ENCODE peak calls at places on chromosomes 1 and 21, in four cellular contexts. Y, C, K and A are unnamed samples.

GRCh38 chr1:82185084-82185483 is 384.4 kb downstream of the ADGRL2 start:
- DNase-seq in C (no peak), K (no peak), Y (no peak), A (no peak)

GRCh38 chr1:172533511-172534116 is 664 bp downstream of the SUCO start:
- DNase-seq in Y (peak), K (no peak), C (peak), A (peak)

GRCh38 chr1:115771094-115771846 is 2.8 kb upstream of the CASQ2 start:
- DNase-seq in K (no peak), Y (peak), C (no peak), A (no peak)

GRCh38 chr1:172180886-172181285 is 239.6 kb upstream of the C1orf105 start:
- DNase-seq in Y (no peak), K (peak), C (no peak), A (no peak)

GRCh38 chr1:55631508-55631907 is 416.3 kb upstream of the USP24 start:
- DNase-seq in C (no peak), K (no peak), Y (no peak), A (no peak)

GRCh38 chr1:162984699-162985098 is 84.5 kb upstream of the RGS4 start:
- DNase-seq in Y (no peak), C (no peak), K (no peak), A (no peak)

GRCh38 chr1:89719502-89720306 is 86.8 kb downstream of the LRRC8C start:
- DNase-seq in Y (peak), C (no peak), K (peak), A (no peak)

GRCh38 chr1:50368179-50369007 is 54.9 kb downstream of the DMRTA2 start:
- DNase-seq in Y (peak), C (peak), K (no peak), A (peak)

GRCh38 chr1:99227498-99227897 is 36.8 kb upstream of the PLPPR4 start:
- DNase-seq in C (no peak), K (no peak), Y (peak), A (no peak)

GRCh38 chr21:42361286-42361685 is 5.0 kb downstream of the TFF1 start:
- DNase-seq in Y (no peak), K (no peak), C (no peak), A (no peak)

GRCh38 chr1:240701412-240701811 is 89.5 kb upstream of the GREM2 start:
- DNase-seq in C (no peak), K (no peak), Y (no peak), A (peak)

GRCh38 chr1:60672435-60672834 is 409.9 kb upstream of the NFIA start:
- DNase-seq in Y (no peak), C (no peak), K (no peak), A (no peak)
- TF ChIP-seq JUND in Y (no peak), C (no peak), K (no peak), A (no peak)

DNA sequence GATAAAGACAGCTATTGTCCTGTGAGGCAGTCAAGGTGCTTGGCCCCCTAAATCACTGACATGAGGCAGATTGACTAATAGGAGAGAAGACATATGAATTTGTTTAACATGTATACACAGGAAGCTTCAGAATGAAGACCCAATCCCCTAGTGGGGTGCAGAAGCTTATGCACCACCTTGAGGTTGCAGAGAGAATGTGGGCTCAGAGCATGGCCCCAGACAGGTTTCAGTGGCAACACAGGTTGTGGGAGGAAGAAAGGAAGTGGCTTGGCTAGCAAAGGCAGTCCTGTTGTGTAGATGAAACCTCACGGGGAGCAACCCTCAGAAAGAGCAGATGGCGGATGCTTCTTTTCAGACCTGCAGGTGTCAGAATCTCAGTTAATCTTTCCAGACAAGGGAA is 37.0 kb upstream of the PARP1 start:
- DNase-seq in C (no peak), Y (no peak), K (peak), A (peak)
- TF ChIP-seq JUND in C (no peak), Y (no peak), K (no peak), A (no peak)

DNA sequence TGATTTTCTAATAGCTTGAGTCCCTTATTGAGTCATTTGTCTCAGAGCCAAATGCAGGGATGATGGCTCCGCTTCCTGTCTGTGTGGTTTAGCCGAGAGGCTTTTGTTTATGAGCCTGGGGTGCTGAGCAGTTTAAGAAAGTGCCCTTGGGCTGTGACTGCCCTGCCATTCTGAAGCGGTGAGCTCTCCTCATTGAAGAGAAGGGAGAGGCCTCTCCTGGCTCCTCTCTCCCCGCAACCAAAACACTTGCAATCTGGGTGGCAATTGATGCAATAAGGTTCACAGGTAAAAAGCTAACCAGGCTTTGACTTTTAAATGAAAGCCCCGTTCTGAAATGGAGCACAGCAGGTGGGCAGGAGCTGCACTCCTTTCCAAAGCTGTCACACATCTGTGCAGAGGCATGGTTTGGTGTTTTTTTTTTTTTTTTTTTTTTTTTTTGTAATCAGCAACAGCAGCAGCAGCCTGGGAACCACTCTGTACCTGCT is 403.7 kb downstream of the SIPA1L2 start:
- DNase-seq in K (no peak), C (no peak), Y (no peak), A (peak)
- TF ChIP-seq JUND in K (no peak), C (no peak), Y (peak), A (no peak)

DNA sequence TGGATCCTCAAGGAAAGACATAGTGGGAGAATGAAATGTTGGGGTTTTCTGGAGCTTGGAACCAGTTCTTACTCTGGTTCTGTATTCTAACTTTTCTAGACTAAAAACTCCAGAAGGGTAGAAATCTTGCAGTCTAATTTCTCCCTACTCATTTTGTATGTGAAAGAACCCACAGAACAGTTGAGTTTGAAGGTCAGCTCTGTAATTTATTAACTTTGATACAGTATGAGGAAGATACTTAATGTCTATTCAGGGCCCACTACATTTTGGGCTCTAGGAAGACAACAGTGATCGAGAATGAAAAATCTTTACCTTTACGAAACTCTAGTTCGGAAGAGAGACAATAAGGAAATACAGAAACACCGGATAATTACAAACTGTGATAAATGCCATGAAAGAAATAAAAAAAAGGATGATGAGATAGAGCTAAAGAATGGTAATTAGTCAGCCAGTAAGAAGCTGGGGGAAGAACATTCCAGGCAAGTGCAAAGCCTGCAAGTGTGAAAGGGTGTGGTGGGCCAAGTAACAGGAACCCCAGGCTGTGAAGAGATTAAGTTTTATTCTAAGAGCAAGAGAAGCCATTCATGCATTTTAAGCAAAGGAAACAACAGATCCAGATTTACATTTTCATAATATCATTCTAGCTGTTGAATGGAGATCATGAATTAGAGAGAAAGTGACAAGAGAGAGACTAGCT is 159.9 kb upstream of the HMCN1 start:
- DNase-seq in Y (no peak), C (no peak), K (no peak), A (no peak)
- TF ChIP-seq JUND in Y (no peak), C (no peak), K (no peak), A (no peak)

GRCh38 chr1:25922064-25922632 is 15.9 kb upstream of the STMN1 start:
- DNase-seq in Y (no peak), K (no peak), C (no peak), A (no peak)

GRCh38 chr1:25918615-25919014 is 12.4 kb upstream of the STMN1 start:
- DNase-seq in C (no peak), K (no peak), Y (no peak), A (no peak)

GRCh38 chr1:25926731-25927496 is 20.7 kb upstream of the STMN1 start:
- DNase-seq in C (no peak), K (no peak), Y (peak), A (no peak)

GRCh38 chr1:25924454-25924853 is 18.2 kb upstream of the STMN1 start:
- DNase-seq in K (no peak), C (no peak), Y (no peak), A (no peak)

DNA sequence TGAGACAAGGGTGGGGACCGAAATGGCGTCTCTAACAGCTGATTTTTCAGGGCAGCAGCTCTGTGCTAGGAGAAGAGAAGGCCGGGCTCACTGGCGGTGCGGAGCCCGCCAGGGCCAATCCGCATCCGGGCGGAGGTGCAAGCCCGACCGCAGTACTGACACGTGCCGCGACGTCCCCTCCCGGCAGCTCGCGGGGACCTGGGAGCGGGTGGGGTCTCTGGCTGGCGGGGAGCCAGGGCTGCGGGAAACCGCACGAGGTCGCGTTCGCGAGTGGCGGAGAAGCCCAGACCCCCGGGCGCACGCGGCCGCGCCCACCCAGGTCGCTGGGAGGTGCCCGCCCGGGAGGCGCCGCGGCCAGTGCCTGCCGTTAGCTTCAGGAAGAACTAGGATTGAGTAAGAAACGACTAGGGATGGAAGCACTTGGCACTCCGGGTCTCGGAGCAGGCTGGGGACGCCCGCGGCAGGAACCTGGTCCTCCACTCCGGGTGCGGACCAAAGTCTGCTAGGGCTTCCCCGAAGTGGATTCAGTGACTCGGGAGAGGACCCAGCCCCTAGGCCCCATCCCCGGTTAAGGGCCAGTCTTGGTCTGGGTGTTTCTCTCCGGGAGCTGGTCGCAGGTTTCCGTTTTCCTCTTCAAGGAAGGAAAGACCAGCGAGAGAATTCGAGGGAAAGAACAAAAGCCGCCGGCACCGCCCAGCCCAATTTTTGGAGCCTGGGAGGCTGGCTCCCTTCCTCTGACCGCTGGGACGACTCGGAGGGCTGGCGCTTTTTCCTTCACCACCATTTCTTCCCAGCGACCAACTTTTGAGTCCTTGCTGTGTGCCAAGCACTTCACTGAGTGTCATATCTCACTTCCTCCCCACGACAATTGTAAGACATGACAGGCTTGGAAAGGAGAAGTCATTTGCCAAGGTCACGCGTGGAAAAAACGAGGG is 16.7 kb upstream of the STMN1 start:
- DNase-seq in Y (no peak), C (no peak), K (no peak), A (no peak)
- TF ChIP-seq JUND in Y (no peak), C (no peak), K (no peak), A (no peak)

DNA sequence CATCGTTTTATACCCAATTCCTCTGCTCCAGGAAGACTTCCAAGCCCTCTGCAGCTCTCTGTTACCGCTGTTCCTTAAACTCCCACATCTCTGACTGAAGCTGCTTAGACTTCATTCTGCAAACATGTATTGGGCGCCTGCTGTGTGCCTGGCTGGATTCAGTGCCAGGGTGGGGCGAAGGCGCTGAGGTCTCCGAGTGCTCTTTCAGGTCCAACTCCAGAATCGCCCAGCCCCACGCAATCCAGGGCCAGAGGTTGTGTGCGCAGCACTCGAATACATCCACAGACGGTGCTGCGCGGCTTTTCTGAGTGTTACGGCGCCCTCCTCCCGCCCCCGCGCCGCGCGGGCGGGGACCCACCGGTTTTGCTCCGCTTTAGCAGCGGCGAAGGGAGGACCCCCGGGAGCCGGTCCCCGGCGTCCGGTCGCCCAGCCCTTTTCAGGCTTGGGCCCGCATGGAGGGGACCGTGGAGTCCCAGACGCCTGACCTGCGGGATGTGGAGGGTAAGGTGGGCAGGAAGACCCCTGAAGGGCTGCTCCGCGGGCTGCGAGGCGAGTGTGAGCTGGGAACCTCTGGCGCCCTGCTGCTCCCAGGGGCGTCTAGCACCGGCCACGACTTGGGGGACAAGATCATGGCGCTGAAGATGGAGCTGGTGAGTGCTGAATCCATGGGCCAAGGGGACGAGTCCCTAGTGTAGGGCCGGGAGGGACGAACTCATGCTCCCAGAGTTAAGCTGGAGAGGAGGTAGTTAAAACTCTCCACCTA is at the start of gene LURAP1:
- DNase-seq in Y (peak), C (no peak), K (no peak), A (peak)
- TF ChIP-seq JUND in Y (no peak), C (no peak), K (no peak), A (no peak)

GRCh38 chr1:21706151-21706835 is 37.1 kb upstream of the RAP1GAP start:
- DNase-seq in C (peak), Y (no peak), K (no peak), A (no peak)

GRCh38 chr1:21707086-21707840 is 38.1 kb upstream of the RAP1GAP start:
- DNase-seq in Y (no peak), K (no peak), C (no peak), A (no peak)

GRCh38 chr1:21703318-21703963 is 34.3 kb upstream of the RAP1GAP start:
- DNase-seq in K (no peak), Y (peak), C (peak), A (peak)

GRCh38 chr1:21704055-21704660 is 35.0 kb upstream of the RAP1GAP start:
- DNase-seq in C (no peak), Y (no peak), K (no peak), A (no peak)

GRCh38 chr1:21705303-21705980 is 36.3 kb upstream of the RAP1GAP start:
- DNase-seq in C (peak), K (no peak), Y (no peak), A (no peak)
- TF ChIP-seq JUND in C (no peak), K (no peak), Y (no peak), A (no peak)